ENCODE peak calls at places on chromosomes 13 and 19, in six cellular contexts. Y is adrenal gland; Z is CD8-positive, alpha-beta T cell; A is pancreas; I is heart left ventricle; B is hepatocyte. O is an unnamed sample.

GRCh38 chr19:51020988-51021651 is 1.6 kb upstream of the KLK10 start:
- DNase-seq in Y (peak), Z (no peak), A (peak), I (no peak), B (peak), O (peak)

GRCh38 chr13:40986328-40986856 is 32.7 kb downstream of the ELF1 start:
- DNase-seq in Y (no peak), Z (no peak), A (no peak), I (no peak), B (peak), O (no peak)

GRCh38 chr13:100533588-100534041 is 55.0 kb downstream of the GGACT start:
- DNase-seq in Y (no peak), Z (no peak), A (peak), I (no peak), B (no peak), O (no peak)

GRCh38 chr13:94595006-94595942 is 678 bp downstream of the TGDS start:
- DNase-seq in Y (no peak), Z (peak), A (no peak), I (no peak), B (peak), O (peak)

GRCh38 chr19:5106971-5107370 is 138.1 kb downstream of the KDM4B start:
- DNase-seq in Y (no peak), Z (no peak), A (no peak), I (no peak), B (no peak), O (no peak)

GRCh38 chr19:16376241-16376640 is 51.6 kb downstream of the KLF2 start:
- DNase-seq in Y (no peak), Z (no peak), A (no peak), I (no peak), B (no peak), O (no peak)

GRCh38 chr19:42132030-42132628 is at the start of gene POU2F2:
- DNase-seq in Y (no peak), Z (peak), A (no peak), I (peak), B (no peak), O (peak)

GRCh38 chr19:13987101-13987890 is 18.8 kb downstream of the RFX1 start:
- DNase-seq in Y (no peak), Z (no peak), A (no peak), I (peak), B (no peak), O (no peak)

GRCh38 chr13:113748101-113748861 is 10.7 kb upstream of the TMEM255B start:
- DNase-seq in Y (peak), Z (no peak), A (no peak), I (no peak), B (no peak), O (no peak)

GRCh38 chr13:94515911-94516310 is 36.4 kb upstream of the DCT start:
- DNase-seq in Y (no peak), Z (no peak), A (no peak), I (no peak), B (no peak), O (no peak)

GRCh38 chr13:107860284-107860683 is 355.1 kb downstream of the LIG4 start:
- DNase-seq in Y (no peak), Z (no peak), A (no peak), I (no peak), B (no peak), O (no peak)

GRCh38 chr19:48859711-48860572 is 8.5 kb downstream of the PLEKHA4 start:
- DNase-seq in Y (no peak), Z (no peak), A (peak), I (peak), B (no peak), O (peak)

GRCh38 chr13:35917942-35918645 is 213.1 kb downstream of the DCLK1 start:
- DNase-seq in Y (no peak), Z (no peak), A (no peak), I (no peak), B (no peak), O (no peak)

GRCh38 chr13:47845981-47846380 is 155.1 kb downstream of the SUCLA2 start:
- DNase-seq in Y (no peak), Z (no peak), A (no peak), I (no peak), B (no peak), O (no peak)

GRCh38 chr19:18961767-18962423 is 20.9 kb upstream of the HOMER3 start:
- DNase-seq in Y (no peak), Z (peak), A (no peak), I (no peak), B (peak), O (no peak)

GRCh38 chr19:44582581-44583265 is 30.6 kb upstream of the IGSF23 start:
- DNase-seq in Y (peak), Z (no peak), A (peak), I (no peak), B (no peak), O (no peak)

GRCh38 chr13:75405976-75406703 is 75.8 kb downstream of the TBC1D4 start:
- DNase-seq in Y (no peak), Z (no peak), A (no peak), I (no peak), B (no peak), O (no peak)

GRCh38 chr19:50051964-50052363 is 26.2 kb downstream of the ZNF473 start:
- DNase-seq in Y (no peak), Z (no peak), A (no peak), I (no peak), B (no peak), O (no peak)

GRCh38 chr19:49442354-49442753 is 1.0 kb upstream of the SLC17A7 start:
- DNase-seq in Y (no peak), Z (no peak), A (no peak), I (no peak), B (no peak), O (no peak)

GRCh38 chr19:10180459-10180858 is 14.3 kb downstream of the DNMT1 start:
- DNase-seq in Y (no peak), Z (no peak), A (no peak), I (no peak), B (no peak), O (no peak)

GRCh38 chr13:52428295-52428694 is 22.1 kb downstream of the VPS36 start:
- DNase-seq in Y (no peak), Z (no peak), A (no peak), I (no peak), B (peak), O (no peak)

GRCh38 chr13:111908981-111909380 is 158.0 kb upstream of the SOX1 start:
- DNase-seq in Y (no peak), Z (no peak), A (no peak), I (peak), B (no peak), O (no peak)

GRCh38 chr13:111401755-111402154 is 81.3 kb downstream of the TEX29 start:
- DNase-seq in Y (no peak), Z (no peak), A (no peak), I (no peak), B (no peak), O (no peak)

GRCh38 chr19:38684078-38684861 is 36.8 kb downstream of the ACTN4 start:
- DNase-seq in Y (peak), Z (peak), A (peak), I (peak), B (peak), O (no peak)

GRCh38 chr13:31174018-31174417 is 12.3 kb upstream of the HSPH1 start:
- DNase-seq in Y (no peak), Z (no peak), A (no peak), I (no peak), B (no peak), O (no peak)

GRCh38 chr13:113917096-113917495 is 53.2 kb upstream of the GAS6 start:
- DNase-seq in Y (no peak), Z (no peak), A (no peak), I (no peak), B (no peak), O (no peak)

GRCh38 chr13:92172191-92172590 is 773.8 kb downstream of the GPC5 start:
- DNase-seq in Y (no peak), Z (no peak), A (no peak), I (no peak), B (no peak), O (no peak)

GRCh38 chr13:92173254-92173653 is 774.8 kb downstream of the GPC5 start:
- DNase-seq in Y (no peak), Z (no peak), A (no peak), I (no peak), B (no peak), O (no peak)

DNA sequence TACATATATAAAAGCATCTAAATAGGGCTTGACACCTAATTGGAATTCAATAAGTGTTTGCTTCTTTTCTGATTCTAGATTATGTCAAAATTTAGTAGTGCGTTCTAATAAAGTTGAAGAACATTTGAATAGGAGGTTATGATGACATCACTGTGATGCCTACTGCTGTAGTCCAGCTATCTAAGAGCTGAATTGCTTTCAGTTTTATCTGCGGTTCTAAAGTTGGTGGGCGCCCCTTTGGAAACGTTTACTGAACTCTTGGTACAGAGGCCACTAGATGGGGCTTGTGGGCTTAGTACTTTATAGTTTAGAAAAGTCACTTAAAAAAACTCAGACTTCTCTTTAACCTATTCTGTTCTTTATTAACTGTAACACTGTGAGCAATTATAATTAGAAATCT is 776.9 kb downstream of the GPC5 start:
- DNase-seq in Y (no peak), Z (no peak), A (no peak), I (no peak), B (peak), O (peak)
- TF ChIP-seq CTCF in Y (no peak), Z (no peak), A (no peak), I (peak), B (peak), O (no peak)

GRCh38 chr19:30649934-30650614 is 277.9 kb downstream of the ZNF536 start:
- DNase-seq in Y (peak), Z (no peak), A (peak), I (no peak), B (peak), O (peak)
- TF ChIP-seq CTCF in Y (peak), Z (peak), A (peak), I (peak), B (peak), O (peak)

GRCh38 chr19:1401889-1402217 is 511 bp upstream of the GAMT start:
- DNase-seq in Y (no peak), Z (no peak), A (no peak), I (no peak), B (no peak), O (no peak)
- TF ChIP-seq CTCF in Y (no peak), Z (no peak), A (no peak), I (no peak), B (no peak), O (no peak)

DNA sequence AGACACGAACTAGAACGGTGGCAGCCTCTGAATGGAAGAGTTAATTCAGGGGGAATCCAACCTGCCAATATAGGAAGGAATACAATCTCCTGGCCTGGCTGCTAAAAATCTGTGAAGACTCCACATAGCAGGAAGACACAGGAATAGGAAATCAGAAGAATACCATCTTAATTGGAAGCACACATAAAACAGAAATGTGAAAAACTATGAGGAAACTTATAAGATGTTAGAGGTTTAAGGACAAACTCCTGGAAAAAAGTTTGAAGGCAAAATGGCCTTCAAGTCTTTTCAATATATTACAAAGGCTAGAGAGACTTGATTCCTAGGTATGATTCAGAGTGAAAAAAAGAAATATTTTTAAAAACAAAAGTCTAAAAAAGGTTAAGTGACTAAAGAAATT is 78.1 kb upstream of the FBXL3 start:
- DNase-seq in Y (no peak), Z (no peak), A (no peak), I (no peak), B (no peak), O (no peak)
- TF ChIP-seq CTCF in Y (no peak), Z (no peak), A (no peak), I (no peak), B (no peak), O (no peak)

DNA sequence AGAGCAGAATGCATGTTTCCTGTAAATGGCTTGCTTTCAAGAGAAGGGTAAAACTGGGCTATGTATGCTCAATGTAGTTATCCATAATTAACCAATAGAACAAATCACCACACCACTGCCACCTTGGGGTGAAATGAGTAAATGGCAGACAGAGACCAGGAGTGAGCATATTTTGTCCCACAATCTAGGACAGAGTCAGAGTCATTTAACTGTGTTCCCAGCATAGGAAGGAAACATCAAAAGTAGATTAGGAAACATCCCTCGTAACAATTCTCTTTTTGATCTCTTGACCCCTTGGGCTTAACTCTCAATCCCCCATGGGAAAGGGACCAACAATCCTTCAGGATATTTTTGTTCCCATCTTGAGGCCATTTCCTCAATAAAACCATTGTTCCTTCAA is 224.8 kb downstream of the NHLRC3 start:
- DNase-seq in Y (peak), Z (no peak), A (peak), I (peak), B (peak), O (peak)
- TF ChIP-seq CTCF in Y (peak), Z (peak), A (peak), I (peak), B (peak), O (peak)

DNA sequence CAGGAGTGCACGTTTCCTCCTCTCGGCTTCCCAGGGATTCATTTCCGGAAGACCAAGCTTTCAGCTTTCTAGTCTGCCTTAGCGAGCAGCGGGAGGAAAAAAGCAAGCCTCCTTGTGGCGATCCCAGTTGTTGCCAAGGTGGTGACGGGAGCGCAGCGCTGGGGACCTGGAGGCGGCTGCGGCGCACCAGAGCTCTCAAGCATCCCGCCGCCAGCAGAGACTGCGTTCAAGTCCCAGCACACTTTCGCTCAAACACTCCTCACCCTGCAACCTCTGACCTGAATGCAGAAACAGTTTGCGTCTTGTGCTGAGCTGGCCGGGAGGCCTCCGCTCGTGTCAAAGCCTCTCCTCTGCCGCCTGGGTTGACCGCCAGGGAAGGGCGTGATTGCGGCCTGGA is 4.9 kb downstream of the GSX1 start:
- DNase-seq in Y (no peak), Z (no peak), A (no peak), I (no peak), B (peak), O (no peak)
- TF ChIP-seq CTCF in Y (no peak), Z (no peak), A (peak), I (no peak), B (peak), O (no peak)

GRCh38 chr13:59172076-59172475 is 991.7 kb downstream of the DIAPH3 start:
- DNase-seq in Y (no peak), Z (no peak), A (no peak), I (no peak), B (no peak), O (no peak)

GRCh38 chr13:59178344-59178743 is 985.4 kb downstream of the DIAPH3 start:
- DNase-seq in Y (no peak), Z (no peak), A (no peak), I (no peak), B (no peak), O (no peak)

GRCh38 chr13:59182241-59182640 is 981.5 kb downstream of the DIAPH3 start:
- DNase-seq in Y (no peak), Z (no peak), A (no peak), I (no peak), B (no peak), O (no peak)

GRCh38 chr13:59176775-59177174 is 987.0 kb downstream of the DIAPH3 start:
- DNase-seq in Y (no peak), Z (no peak), A (no peak), I (no peak), B (no peak), O (peak)
- TF ChIP-seq CTCF in Y (no peak), Z (no peak), A (no peak), I (no peak), B (no peak), O (no peak)

GRCh38 chr13:82976499-82976898 is 905.8 kb downstream of the SLITRK1 start:
- DNase-seq in Y (no peak), Z (no peak), A (no peak), I (no peak), B (no peak), O (no peak)
- TF ChIP-seq CTCF in Y (no peak), Z (no peak), A (no peak), I (no peak), B (peak), O (no peak)

GRCh38 chr19:57558525-57558924 is 1.1 kb downstream of the ZNF550 start:
- DNase-seq in Y (no peak), Z (no peak), A (no peak), I (no peak), B (peak), O (no peak)
- TF ChIP-seq CTCF in Y (no peak), Z (no peak), A (no peak), I (no peak), B (peak), O (no peak)

GRCh38 chr19:2611483-2612464 is 90.7 kb downstream of the GNG7 start:
- DNase-seq in Y (no peak), Z (no peak), A (no peak), I (no peak), B (no peak), O (no peak)
- TF ChIP-seq CTCF in Y (no peak), Z (peak), A (no peak), I (peak), B (no peak), O (no peak)